ENCODE peak calls at places on chromosomes 6 and 20, in ten cellular contexts. J, P, L, H, V, Z, F, G, Q and Y are unnamed samples.
A peak's percentile ranks its signal among the peaks of the same experiment; 100 is the strongest.

GRCh38 chr6:168124161-168124560 is 45.1 kb upstream of the FRMD1 start:
- DNase-seq in J (no peak), P (no peak), L (no peak), H (no peak), V (no peak), Z (no peak), F (no peak), G (no peak), Q (no peak), Y (no peak)

GRCh38 chr6:107822154-107823046 is 1.7 kb downstream of the SCML4 start:
- DNase-seq in J (no peak), P (no peak), L (no peak), H (no peak), V (no peak), Z (no peak), F (peak; percentile 24), G (no peak), Q (no peak), Y (no peak)

GRCh38 chr20:59063358-59064213 is 21.0 kb upstream of the PRELID3B start:
- DNase-seq in J (peak; percentile 24), P (peak; percentile 82), L (peak; percentile 90), H (no peak), V (no peak), Z (no peak), F (no peak), G (no peak), Q (no peak), Y (no peak)

GRCh38 chr6:157974341-157974894 is 7.2 kb upstream of the SYNJ2 start:
- DNase-seq in J (no peak), P (peak; percentile 61), L (no peak), H (no peak), V (no peak), Z (no peak), F (no peak), G (no peak), Q (no peak), Y (no peak)

GRCh38 chr6:138349891-138350290 is 27.8 kb upstream of the SMIM28 start:
- DNase-seq in J (no peak), P (peak; percentile 4), L (no peak), H (no peak), V (no peak), Z (no peak), F (no peak), G (no peak), Q (no peak), Y (no peak)

GRCh38 chr6:4607026-4607704 is 169.0 kb upstream of the CDYL start:
- DNase-seq in J (no peak), P (peak; percentile 87), L (peak; percentile 57), H (peak; percentile 35), V (peak; percentile 43), Z (no peak), F (no peak), G (peak; percentile 44), Q (peak; percentile 32), Y (no peak)

GRCh38 chr6:155352812-155353211 is 38.5 kb upstream of the TFB1M start:
- DNase-seq in J (no peak), P (no peak), L (no peak), H (no peak), V (no peak), Z (no peak), F (no peak), G (no peak), Q (peak; percentile 42), Y (no peak)

GRCh38 chr6:107318100-107318736 is 141.1 kb downstream of the PDSS2 start:
- DNase-seq in J (peak; percentile 24), P (peak; percentile 62), L (peak; percentile 78), H (peak; percentile 70), V (peak; percentile 1), Z (no peak), F (no peak), G (peak; percentile 36), Q (peak; percentile 49), Y (peak; percentile 1)

GRCh38 chr6:142400495-142400894 is 98.7 kb downstream of the ADGRG6 start:
- DNase-seq in J (no peak), P (peak; percentile 51), L (no peak), H (no peak), V (no peak), Z (no peak), F (no peak), G (no peak), Q (no peak), Y (no peak)